ENCODE peak calls at places on chromosome 12, in nine cellular contexts. W is tibial artery, B is foreskin fibroblast, L is hippocampal formation, U is SK-MEL-5, T is H7, R is SW480, E is fibroblast of pulmonary artery, N is M059J. K is an unnamed sample.

GRCh38 chr12:121162384-121162783 is 29.7 kb downstream of the P2RX7 start:
- DNase-seq in U (no peak), T (no peak), W (no peak), L (no peak), R (no peak), B (no peak), N (no peak), E (no peak), K (no peak)

GRCh38 chr12:22271036-22271435 is 63.5 kb downstream of the ST8SIA1 start:
- DNase-seq in W (no peak), B (peak), U (no peak), T (no peak), N (peak), R (no peak), L (no peak), E (peak), K (peak)

GRCh38 chr12:95908573-95908972 is 33.8 kb downstream of the CCDC38 start:
- DNase-seq in W (no peak), U (no peak), L (no peak), N (peak), B (peak), R (no peak), T (no peak), E (peak), K (no peak)

GRCh38 chr12:89280833-89281533 is 71.3 kb downstream of the DUSP6 start:
- DNase-seq in T (no peak), B (peak), U (peak), R (no peak), W (no peak), E (peak), L (no peak), N (no peak), K (no peak)

GRCh38 chr12:110917467-110917866 is 2.9 kb downstream of the MYL2 start:
- DNase-seq in B (peak), L (no peak), W (no peak), T (no peak), E (peak), R (peak), N (peak), U (peak), K (peak)

GRCh38 chr12:45989857-45990467 is 412 bp downstream of the SCAF11 start:
- DNase-seq in R (peak), L (peak), U (peak), W (peak), E (no peak), N (no peak), T (no peak), B (peak), K (no peak)

GRCh38 chr12:105482976-105483375 is 152.5 kb downstream of the C12orf75 start:
- DNase-seq in R (no peak), E (no peak), W (no peak), T (no peak), N (no peak), U (no peak), B (no peak), L (no peak), K (no peak)

GRCh38 chr12:112347521-112347920 is 34.7 kb downstream of the HECTD4 start:
- DNase-seq in E (peak), W (no peak), L (no peak), R (no peak), U (no peak), T (no peak), B (peak), N (peak), K (peak)

GRCh38 chr12:93376436-93377251 is 1.1 kb upstream of the NUDT4 start:
- DNase-seq in B (peak), L (peak), W (no peak), N (peak), R (peak), U (peak), T (peak), E (peak), K (peak)